ENCODE peak calls at places on chromosomes 13 and 19, in five cellular contexts. S is psoas muscle, E is Right ventricle myocardium superior, W is neural progenitor cell, M is K562. J is an unnamed sample.

GRCh38 chr19:18895038-18895827 is 725 bp downstream of the CERS1 start:
- DNase-seq in S (peak; percentile 85), E (peak; percentile 62), W (peak; percentile 90), M (peak; percentile 72), J (no peak)

GRCh38 chr19:6233827-6234511 is 45.8 kb downstream of the MLLT1 start:
- DNase-seq in S (peak; percentile 79), E (peak; percentile 83), W (no peak), M (peak; percentile 22), J (no peak)

GRCh38 chr19:33306853-33307792 is 4.8 kb upstream of the CEBPA start:
- DNase-seq in S (peak; percentile 62), E (no peak), W (no peak), M (no peak), J (no peak)

GRCh38 chr13:32087955-32088747 is 56.6 kb downstream of the FRY start:
- DNase-seq in S (no peak), E (no peak), W (no peak), M (no peak), J (no peak)

GRCh38 chr13:44273991-44274810 is 99.4 kb upstream of the SERP2 start:
- DNase-seq in S (no peak), E (no peak), W (no peak), M (no peak), J (no peak)

GRCh38 chr13:65932587-65933239 is 1297.4 kb downstream of the PCDH9 start:
- DNase-seq in S (no peak), E (no peak), W (no peak), M (no peak), J (no peak)

GRCh38 chr19:13850910-13851753 is 25.8 kb upstream of the NANOS3 start:
- DNase-seq in S (peak; percentile 95), E (peak; percentile 85), W (no peak), M (peak; percentile 79), J (no peak)

GRCh38 chr13:113207890-113208423 is 512 bp downstream of the PCID2 start:
- DNase-seq in S (no peak), E (peak; percentile 57), W (peak; percentile 76), M (peak; percentile 45), J (no peak)

GRCh38 chr13:65063753-65064152 is 2166.4 kb downstream of the PCDH9 start:
- DNase-seq in S (no peak), E (no peak), W (no peak), M (no peak), J (no peak)

GRCh38 chr13:108728370-108728769 is 99.0 kb downstream of the MYO16 start:
- DNase-seq in S (no peak), E (no peak), W (peak; percentile 69), M (peak; percentile 30), J (no peak)